ENCODE peak calls at places on chromosomes 4 and X, in nine cellular contexts. I is AG08396; O is NCI-H1092 treated with DMSO at 0.1 percent for 48 hours; G is hypothalamus; F is colonic mucosa; N is RKO; X is fibroblast of the conjunctiva; R is naive thymus-derived CD8-positive, alpha-beta T cell; Q is NCI-H2171 treated with DMSO at 0.1 percent for 48 hours. B is an unnamed sample.

GRCh38 chr4:78056265-78057129 is 626 bp upstream of the FRAS1 start:
- DNase-seq in F (peak), X (peak), Q (peak), R (peak), N (peak), O (peak), G (peak), I (peak), B (peak)

GRCh38 chrX:107880054-107880610 is 54.5 kb downstream of the MID2 start:
- DNase-seq in I (no peak), Q (no peak), R (no peak), X (no peak), O (no peak), F (no peak), N (no peak), G (no peak), B (no peak)

GRCh38 chrX:40615976-40616375 is 7.3 kb upstream of the MPC1L start:
- DNase-seq in Q (no peak), O (no peak), I (no peak), X (no peak), G (no peak), R (no peak), F (no peak), N (no peak), B (no peak)

GRCh38 chr4:123478859-123479345 is 82.3 kb downstream of the SPRY1 start:
- DNase-seq in Q (no peak), N (no peak), I (no peak), G (no peak), R (no peak), F (peak), O (no peak), X (no peak), B (no peak)

GRCh38 chr4:150583287-150584197 is 1.6 kb downstream of the MAB21L2 start:
- DNase-seq in O (no peak), N (no peak), I (no peak), F (no peak), Q (no peak), R (no peak), G (peak), X (no peak), B (peak)

GRCh38 chr4:38514465-38515146 is 149.4 kb upstream of the KLF3 start:
- DNase-seq in G (no peak), F (no peak), X (no peak), O (no peak), N (no peak), I (no peak), Q (peak), R (no peak), B (no peak)

GRCh38 chr4:128393111-128393704 is 105.6 kb upstream of the PGRMC2 start:
- DNase-seq in G (no peak), F (no peak), R (no peak), N (no peak), I (no peak), O (peak), Q (peak), X (no peak), B (peak)

GRCh38 chr4:4541040-4541631 is 712 bp downstream of the STX18 start:
- DNase-seq in G (no peak), O (peak), N (peak), F (peak), Q (no peak), I (peak), X (no peak), R (peak), B (no peak)

GRCh38 chr4:101081695-101082369 is 265.5 kb downstream of the PPP3CA start:
- DNase-seq in X (no peak), R (no peak), Q (peak), I (no peak), G (no peak), O (no peak), N (no peak), F (no peak), B (no peak)

GRCh38 chr4:21887481-21887880 is 61.1 kb downstream of the KCNIP4 start:
- DNase-seq in I (no peak), R (no peak), Q (no peak), X (no peak), N (no peak), O (no peak), F (no peak), G (no peak), B (no peak)

GRCh38 chrX:154761977-154762528 is 611 bp upstream of the DKC1 start:
- DNase-seq in I (no peak), X (no peak), N (no peak), G (no peak), Q (peak), F (peak), O (peak), R (peak), B (peak)